ENCODE peak calls at places on chromosomes 3 and 15, in eight cellular contexts. Y, R, M, D, T, N, U and J are unnamed samples.
A peak's percentile ranks its signal among the peaks of the same experiment; 100 is the strongest.

GRCh38 chr3:197417451-197417850 is 119.0 kb upstream of the DLG1 start:
- DNase-seq in Y (no peak), R (no peak), M (peak; percentile 67), D (peak; percentile 77), T (no peak), N (no peak), U (no peak), J (peak; percentile 55)

GRCh38 chr3:166446986-166447385 is 609.8 kb upstream of the BCHE start:
- DNase-seq in Y (no peak), R (no peak), M (no peak), D (no peak), T (no peak), N (no peak), U (no peak), J (no peak)

GRCh38 chr3:158166223-158166622 is 56.3 kb downstream of the RSRC1 start:
- DNase-seq in Y (no peak), R (no peak), M (no peak), D (no peak), T (no peak), N (no peak), U (no peak), J (no peak)

GRCh38 chr15:91114301-91114700 is 14.2 kb downstream of the SV2B start:
- DNase-seq in Y (no peak), R (no peak), M (no peak), D (no peak), T (no peak), N (no peak), U (no peak), J (no peak)

GRCh38 chr3:152825566-152825965 is 9.4 kb upstream of the P2RY1 start:
- DNase-seq in Y (no peak), R (no peak), M (peak; percentile 1), D (peak; percentile 15), T (no peak), N (no peak), U (no peak), J (no peak)

GRCh38 chr3:62255758-62256157 is 117.6 kb downstream of the FEZF2 start:
- DNase-seq in Y (no peak), R (no peak), M (no peak), D (no peak), T (no peak), N (no peak), U (no peak), J (no peak)

GRCh38 chr3:72636947-72637647 is 211.1 kb downstream of the SHQ1 start:
- DNase-seq in Y (no peak), R (no peak), M (no peak), D (no peak), T (no peak), N (no peak), U (no peak), J (no peak)

GRCh38 chr15:48883699-48884098 is 5.8 kb downstream of the EID1 start:
- DNase-seq in Y (no peak), R (no peak), M (no peak), D (no peak), T (no peak), N (no peak), U (no peak), J (no peak)

GRCh38 chr3:59654953-59655430 is 605.2 kb upstream of the CFAP20DC start:
- DNase-seq in Y (no peak), R (no peak), M (no peak), D (no peak), T (no peak), N (no peak), U (no peak), J (no peak)

GRCh38 chr3:27659279-27660021 is 62.7 kb downstream of the EOMES start:
- DNase-seq in Y (peak; percentile 71), R (no peak), M (peak; percentile 62), D (peak; percentile 67), T (peak; percentile 26), N (peak; percentile 62), U (no peak), J (peak; percentile 65)

GRCh38 chr3:133742351-133743091 is 3.7 kb upstream of the TF start:
- DNase-seq in Y (no peak), R (no peak), M (peak; percentile 18), D (peak; percentile 66), T (no peak), N (peak; percentile 49), U (no peak), J (peak; percentile 88)

GRCh38 chr3:156246939-156247725 is 126.8 kb downstream of the KCNAB1 start:
- DNase-seq in Y (no peak), R (no peak), M (peak; percentile 64), D (peak; percentile 27), T (no peak), N (no peak), U (no peak), J (peak; percentile 39)

GRCh38 chr3:157154563-157155333 is 5.2 kb downstream of the CCNL1 start:
- DNase-seq in Y (peak; percentile 9), R (no peak), M (no peak), D (no peak), T (no peak), N (no peak), U (no peak), J (no peak)

GRCh38 chr3:143644370-143645089 is 203.7 kb downstream of the SLC9A9 start:
- DNase-seq in Y (peak; percentile 58), R (peak; percentile 84), M (peak; percentile 87), D (peak; percentile 90), T (no peak), N (peak; percentile 52), U (peak; percentile 76), J (peak; percentile 71)

GRCh38 chr3:16173696-16174355 is 654 bp upstream of the GALNT15 start:
- DNase-seq in Y (no peak), R (no peak), M (peak; percentile 78), D (no peak), T (no peak), N (no peak), U (no peak), J (peak; percentile 18)

GRCh38 chr3:79297242-79297641 is 470.6 kb downstream of the ROBO1 start:
- DNase-seq in Y (no peak), R (peak; percentile 89), M (peak; percentile 90), D (peak; percentile 78), T (no peak), N (peak; percentile 72), U (peak; percentile 89), J (peak; percentile 57)

GRCh38 chr3:71087109-71088018 is 496.2 kb downstream of the FOXP1 start:
- DNase-seq in Y (peak; percentile 52), R (no peak), M (no peak), D (peak; percentile 49), T (peak; percentile 65), N (no peak), U (no peak), J (peak; percentile 63)

GRCh38 chr3:139893264-139893962 is 41.6 kb upstream of the CLSTN2 start:
- DNase-seq in Y (no peak), R (no peak), M (no peak), D (peak; percentile 5), T (no peak), N (no peak), U (no peak), J (no peak)

GRCh38 chr15:44798815-44799214 is 62.5 kb downstream of the TRIM69 start:
- DNase-seq in Y (peak; percentile 40), R (no peak), M (peak; percentile 27), D (peak; percentile 27), T (no peak), N (no peak), U (no peak), J (peak; percentile 7)

GRCh38 chr3:128878011-128878457 is 1.4 kb upstream of the ACAD9 start:
- DNase-seq in Y (no peak), R (no peak), M (no peak), D (no peak), T (no peak), N (no peak), U (no peak), J (no peak)

GRCh38 chr3:70471464-70472342 is 159.3 kb upstream of the MDFIC2 start:
- DNase-seq in Y (no peak), R (no peak), M (no peak), D (no peak), T (no peak), N (no peak), U (no peak), J (no peak)

GRCh38 chr3:32569540-32570425 is 875 bp downstream of the DYNC1LI1 start:
- DNase-seq in Y (peak; percentile 46), R (peak; percentile 32), M (peak; percentile 50), D (peak; percentile 27), T (no peak), N (peak; percentile 62), U (no peak), J (peak; percentile 56)

GRCh38 chr3:135997554-135998320 is 32.2 kb downstream of the PPP2R3A start:
- DNase-seq in Y (no peak), R (no peak), M (no peak), D (no peak), T (no peak), N (no peak), U (no peak), J (no peak)

GRCh38 chr3:131795382-131796085 is 239.3 kb downstream of the CPNE4 start:
- DNase-seq in Y (no peak), R (peak; percentile 43), M (no peak), D (peak; percentile 64), T (no peak), N (peak; percentile 42), U (no peak), J (peak; percentile 60)

GRCh38 chr3:188974856-188975611 is 196.7 kb upstream of the TPRG1 start:
- DNase-seq in Y (no peak), R (peak; percentile 55), M (peak; percentile 36), D (peak; percentile 46), T (no peak), N (peak; percentile 28), U (no peak), J (peak; percentile 81)

GRCh38 chr3:42490243-42490642 is 12.2 kb upstream of the VIPR1 start:
- DNase-seq in Y (peak; percentile 91), R (no peak), M (no peak), D (peak; percentile 10), T (no peak), N (peak; percentile 64), U (no peak), J (peak; percentile 99)